ENCODE peak calls at places on chromosomes 7 and 10, in seven cellular contexts. L, R, M, C, Y, N and I are unnamed samples. For H3K27me3, the result is how much of the 10 kb centered on the place peaks cover.

GRCh38 chr7:30074422-30075030 is 46.3 kb downstream of the PLEKHA8 start:
- DNase-seq in L (peak), R (no peak), M (no peak), C (no peak), Y (peak), N (no peak), I (no peak)

GRCh38 chr10:64041185-64041988 is 520.2 kb downstream of the REEP3 start:
- DNase-seq in L (peak), R (peak), M (peak), C (peak), Y (peak), N (peak), I (peak)

GRCh38 chr7:131600578-131600977 is 44.1 kb upstream of the PODXL start:
- DNase-seq in L (no peak), R (no peak), M (no peak), C (no peak), Y (peak), N (no peak), I (no peak)

GRCh38 chr10:79293841-79294705 is 53.2 kb upstream of the PPIF start:
- DNase-seq in L (no peak), R (peak), M (no peak), C (no peak), Y (peak), N (no peak), I (peak)

GRCh38 chr7:387132-388022 is 97.4 kb downstream of the FOXL3 start:
- DNase-seq in L (no peak), R (peak), M (no peak), C (peak), Y (no peak), N (no peak), I (peak)

GRCh38 chr10:70603439-70603778 is 868 bp upstream of the PRF1 start:
- DNase-seq in L (no peak), R (no peak), M (no peak), C (no peak), Y (no peak), N (no peak), I (no peak)

GRCh38 chr10:24503627-24504320 is 219.9 kb downstream of the ARHGAP21 start:
- DNase-seq in L (peak), R (no peak), M (no peak), C (peak), Y (peak), N (no peak), I (no peak)

GRCh38 chr7:141415999-141416398 is 135.2 kb upstream of the AGK start:
- DNase-seq in L (no peak), R (no peak), M (no peak), C (no peak), Y (no peak), N (no peak), I (no peak)

GRCh38 chr7:95772298-95772770 is at the start of gene DYNC1I1:
- DNase-seq in L (peak), R (peak), M (no peak), C (peak), Y (peak), N (no peak), I (peak)

GRCh38 chr10:132112611-132113010 is 46.9 kb downstream of the JAKMIP3 start:
- DNase-seq in L (no peak), R (no peak), M (no peak), C (peak), Y (no peak), N (no peak), I (no peak)

GRCh38 chr7:22885824-22886255 is 63.2 kb upstream of the TOMM7 start:
- DNase-seq in L (no peak), R (no peak), M (peak), C (no peak), Y (peak), N (no peak), I (no peak)

GRCh38 chr10:73813333-73813732 is 1.9 kb upstream of the NDST2 start:
- DNase-seq in L (no peak), R (no peak), M (no peak), C (no peak), Y (no peak), N (no peak), I (no peak)

GRCh38 chr7:119219663-119220062 is 995.2 kb downstream of the ANKRD7 start:
- DNase-seq in L (no peak), R (no peak), M (no peak), C (no peak), Y (no peak), N (no peak), I (no peak)

GRCh38 chr7:100689230-100690135 is 4.6 kb downstream of the GIGYF1 start:
- DNase-seq in L (no peak), R (no peak), M (no peak), C (no peak), Y (no peak), N (no peak), I (no peak)

GRCh38 chr7:901388-902154 is 25.2 kb downstream of the GET4 start:
- DNase-seq in L (peak), R (peak), M (no peak), C (peak), Y (peak), N (no peak), I (peak)

GRCh38 chr10:28470873-28471704 is 61.8 kb upstream of the WAC start:
- DNase-seq in L (no peak), R (no peak), M (no peak), C (no peak), Y (no peak), N (no peak), I (no peak)

GRCh38 chr7:73885433-73885974 is 24.5 kb downstream of the TMEM270 start:
- DNase-seq in L (no peak), R (no peak), M (no peak), C (no peak), Y (no peak), N (no peak), I (no peak)

GRCh38 chr10:77240042-77240619 is 397.5 kb downstream of the KCNMA1 start:
- DNase-seq in L (no peak), R (no peak), M (no peak), C (no peak), Y (peak), N (no peak), I (no peak)

GRCh38 chr7:158395349-158395748 is 192.3 kb downstream of the PTPRN2 start:
- DNase-seq in L (no peak), R (no peak), M (no peak), C (no peak), Y (no peak), N (no peak), I (no peak)

GRCh38 chr10:62724465-62724864 is 80.1 kb upstream of the ADO start:
- DNase-seq in L (no peak), R (no peak), M (no peak), C (no peak), Y (no peak), N (no peak), I (no peak)

GRCh38 chr7:100407285-100408180 is 21.0 kb downstream of the ZCWPW1 start:
- DNase-seq in L (peak), R (peak), M (peak), C (no peak), Y (peak), N (no peak), I (no peak)

GRCh38 chr7:70027864-70028263 is 429.6 kb downstream of the AUTS2 start:
- DNase-seq in L (no peak), R (no peak), M (no peak), C (no peak), Y (no peak), N (no peak), I (no peak)

GRCh38 chr10:58773942-58774341 is 261.3 kb downstream of the BICC1 start:
- DNase-seq in L (no peak), R (no peak), M (no peak), C (no peak), Y (no peak), N (no peak), I (no peak)

GRCh38 chr7:82325416-82325815 is 118.2 kb downstream of the CACNA2D1 start:
- DNase-seq in L (no peak), R (no peak), M (no peak), C (no peak), Y (peak), N (no peak), I (no peak)

GRCh38 chr7:130420943-130421578 is 19.8 kb downstream of the CEP41 start:
- DNase-seq in L (no peak), R (no peak), M (no peak), C (no peak), Y (peak), N (no peak), I (no peak)

GRCh38 chr10:3946234-3947229 is 161.5 kb upstream of the KLF6 start:
- DNase-seq in L (peak), R (no peak), M (no peak), C (no peak), Y (no peak), N (no peak), I (no peak)

GRCh38 chr10:99656199-99657064 is 2.9 kb upstream of the ENTPD7 start:
- DNase-seq in L (no peak), R (no peak), M (no peak), C (no peak), Y (no peak), N (no peak), I (no peak)

GRCh38 chr10:70500812-70501301 is 22.3 kb downstream of the PALD1 start:
- DNase-seq in L (peak), R (no peak), M (no peak), C (no peak), Y (no peak), N (no peak), I (peak)

GRCh38 chr10:116665541-116666125 is 44.9 kb downstream of the PNLIPRP2 start:
- DNase-seq in L (no peak), R (peak), M (no peak), C (no peak), Y (peak), N (no peak), I (no peak)

GRCh38 chr10:31404640-31405039 is 85.6 kb downstream of the ZEB1 start:
- DNase-seq in L (no peak), R (no peak), M (no peak), C (no peak), Y (peak), N (no peak), I (peak)

GRCh38 chr7:1027285-1028043 is 16.9 kb upstream of the GPR146 start:
- DNase-seq in L (peak), R (no peak), M (no peak), C (no peak), Y (peak), N (no peak), I (no peak)

GRCh38 chr7:30800785-30801252 is 29.6 kb downstream of the MINDY4 start:
- DNase-seq in L (peak), R (peak), M (peak), C (peak), Y (peak), N (no peak), I (peak)

GRCh38 chr10:72480861-72481260 is 126.1 kb upstream of the DNAJB12 start:
- DNase-seq in L (no peak), R (no peak), M (no peak), C (no peak), Y (no peak), N (no peak), I (no peak)

GRCh38 chr7:117707080-117707479 is 166.2 kb downstream of the CTTNBP2 start:
- DNase-seq in L (no peak), R (no peak), M (no peak), C (no peak), Y (no peak), N (no peak), I (no peak)

GRCh38 chr10:54402576-54402975 is 398.5 kb downstream of the PCDH15 start:
- DNase-seq in L (peak), R (no peak), M (no peak), C (no peak), Y (peak), N (no peak), I (no peak)

GRCh38 chr10:95287281-95287680 is 3.5 kb downstream of the PDLIM1 start:
- DNase-seq in L (no peak), R (no peak), M (no peak), C (no peak), Y (no peak), N (no peak), I (no peak)

GRCh38 chr10:95284807-95285206 is 6.0 kb downstream of the PDLIM1 start:
- DNase-seq in L (no peak), R (no peak), M (no peak), C (no peak), Y (no peak), N (no peak), I (no peak)

GRCh38 chr10:95286707-95287106 is 4.1 kb downstream of the PDLIM1 start:
- DNase-seq in L (no peak), R (no peak), M (no peak), C (no peak), Y (no peak), N (no peak), I (no peak)

GRCh38 chr10:95288273-95288672 is 2.5 kb downstream of the PDLIM1 start:
- DNase-seq in L (no peak), R (no peak), M (no peak), C (no peak), Y (no peak), N (no peak), I (no peak)

DNA sequence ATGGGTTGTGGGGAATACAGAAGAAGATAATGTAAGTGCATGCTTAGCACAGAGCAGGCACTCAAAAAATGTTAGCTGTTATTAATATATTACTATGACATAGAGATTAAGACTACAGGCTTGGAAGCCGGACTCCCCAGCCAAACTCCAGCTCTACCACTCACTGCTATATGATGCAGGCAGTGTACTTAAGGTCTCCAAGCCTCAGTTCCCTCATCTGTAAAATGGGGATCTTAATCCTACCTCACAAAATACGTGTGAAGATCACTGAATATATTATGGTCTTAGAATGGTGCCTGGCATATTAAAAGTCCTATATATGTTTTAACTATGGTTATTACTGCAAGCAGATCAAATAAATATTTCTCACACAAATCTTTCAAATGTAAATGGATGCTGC is 5.2 kb downstream of the PDLIM1 start:
- DNase-seq in L (no peak), R (no peak), M (no peak), C (no peak), Y (no peak), N (no peak), I (no peak)
- H3K27ac ChIP-seq in L (no peak), R (peak), M (no peak), C (no peak), Y (no peak), N (peak), I (peak)

GRCh38 chr7:46508541-46508940 is 587.5 kb upstream of the IGFBP3 start:
- DNase-seq in L (no peak), R (no peak), M (no peak), C (no peak), Y (no peak), N (no peak), I (no peak)

GRCh38 chr7:46512901-46513431 is 591.9 kb upstream of the IGFBP3 start:
- DNase-seq in L (no peak), R (no peak), M (no peak), C (no peak), Y (peak), N (no peak), I (no peak)

GRCh38 chr7:46511442-46512215 is 590.6 kb upstream of the IGFBP3 start:
- DNase-seq in L (no peak), R (no peak), M (no peak), C (no peak), Y (no peak), N (no peak), I (peak)

GRCh38 chr7:46507601-46508000 is 586.5 kb upstream of the IGFBP3 start:
- DNase-seq in L (no peak), R (no peak), M (no peak), C (no peak), Y (no peak), N (no peak), I (no peak)
- H3K27me3 ChIP-seq in L (under half), R (under half), M (under half), C (under half), Y (under half), N (under half), I (under half)

GRCh38 chr10:125155101-125155500 is 5.3 kb downstream of the CTBP2 start:
- DNase-seq in L (peak), R (no peak), M (no peak), C (no peak), Y (no peak), N (no peak), I (no peak)

GRCh38 chr10:125155669-125156068 is 4.7 kb downstream of the CTBP2 start:
- DNase-seq in L (no peak), R (no peak), M (no peak), C (no peak), Y (no peak), N (no peak), I (no peak)

GRCh38 chr10:125156196-125156595 is 4.2 kb downstream of the CTBP2 start:
- DNase-seq in L (no peak), R (peak), M (no peak), C (no peak), Y (no peak), N (no peak), I (no peak)

GRCh38 chr10:125157473-125157865 is 2.9 kb downstream of the CTBP2 start:
- DNase-seq in L (no peak), R (peak), M (no peak), C (peak), Y (no peak), N (no peak), I (no peak)

DNA sequence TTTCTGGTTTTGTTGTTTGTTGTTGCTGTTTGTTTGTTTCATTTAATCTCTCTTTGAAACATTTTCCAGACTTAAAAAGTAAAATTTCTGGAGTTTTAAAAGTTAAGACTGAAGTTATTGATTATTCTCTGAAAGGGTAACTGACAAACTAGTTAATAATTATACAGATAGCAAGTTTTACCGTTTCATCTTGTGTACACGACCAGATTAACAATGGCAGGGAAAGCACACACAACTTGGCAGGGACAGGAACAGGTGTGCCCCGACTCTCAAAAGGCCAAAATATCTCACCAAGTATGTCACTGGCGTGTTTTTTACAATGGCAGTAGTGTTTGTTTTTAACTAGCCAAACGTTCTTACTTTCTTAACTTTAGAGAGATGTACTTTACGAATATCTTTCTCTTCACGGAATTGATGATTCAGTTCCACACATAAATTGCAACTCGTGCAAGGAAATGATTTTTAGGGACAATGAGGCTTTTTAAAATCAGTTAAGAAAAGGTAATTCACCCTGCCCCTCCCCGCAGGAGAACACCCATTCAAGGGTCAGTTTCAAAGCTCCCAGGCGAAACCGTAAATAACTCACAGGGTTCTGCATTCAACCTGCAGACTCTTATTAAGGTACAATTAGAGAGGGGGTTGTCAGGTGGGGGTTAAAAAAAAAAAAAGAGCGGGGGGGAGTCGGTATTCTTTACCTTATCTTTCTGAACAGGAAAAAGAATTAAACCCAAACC is 3.5 kb downstream of the CTBP2 start:
- DNase-seq in L (no peak), R (no peak), M (no peak), C (peak), Y (no peak), N (no peak), I (no peak)
- H3K27ac ChIP-seq in L (no peak), R (peak), M (no peak), C (peak), Y (peak), N (peak), I (peak)

GRCh38 chr7:2509298-2509906 is 10.2 kb upstream of the LFNG start:
- DNase-seq in L (no peak), R (no peak), M (no peak), C (no peak), Y (no peak), N (no peak), I (no peak)

GRCh38 chr7:2505401-2505800 is 14.2 kb upstream of the LFNG start:
- DNase-seq in L (no peak), R (no peak), M (no peak), C (no peak), Y (no peak), N (no peak), I (no peak)

GRCh38 chr7:2507917-2508306 is 11.7 kb upstream of the LFNG start:
- DNase-seq in L (no peak), R (no peak), M (no peak), C (no peak), Y (no peak), N (no peak), I (no peak)

GRCh38 chr7:2508327-2509231 is 11.0 kb upstream of the LFNG start:
- DNase-seq in L (peak), R (peak), M (peak), C (no peak), Y (peak), N (no peak), I (peak)

GRCh38 chr7:2507208-2507916 is 12.2 kb upstream of the LFNG start:
- DNase-seq in L (no peak), R (no peak), M (no peak), C (no peak), Y (no peak), N (no peak), I (no peak)
- H3K27me3 ChIP-seq in L (under half), R (under half), M (under half), C (under half), Y (under half), N (under half), I (under half)

DNA sequence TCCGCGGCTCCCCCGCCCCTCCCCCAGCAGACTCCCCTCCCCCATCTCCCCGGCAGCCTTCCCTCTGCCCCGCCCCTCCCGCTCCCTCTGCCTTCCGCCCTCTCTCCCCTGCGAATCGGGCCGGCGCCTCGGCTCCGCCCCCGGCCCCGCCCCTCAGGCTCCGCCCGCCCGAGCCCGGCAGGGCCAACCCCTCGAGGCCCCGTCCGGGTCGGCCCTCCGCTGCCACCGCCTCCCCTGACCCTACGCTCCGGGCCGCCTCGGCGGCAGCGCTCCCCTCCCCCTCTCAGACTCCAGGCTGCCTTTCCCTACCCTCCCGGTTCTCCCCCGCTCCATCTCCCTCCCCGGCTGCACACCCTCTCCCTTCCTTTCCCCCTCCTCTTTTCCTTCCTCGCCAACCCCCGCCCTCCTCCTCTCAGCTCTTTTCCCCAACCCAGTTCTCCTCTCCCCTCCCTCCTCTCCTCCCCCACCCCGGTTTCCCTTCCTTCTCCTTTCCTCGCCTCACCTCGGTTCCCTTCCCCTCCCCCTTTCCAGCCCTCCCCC is 1.6 kb downstream of the ZNF467 start:
- DNase-seq in L (peak), R (peak), M (peak), C (peak), Y (peak), N (peak), I (peak)
- H3K27ac ChIP-seq in L (peak), R (peak), M (no peak), C (peak), Y (peak), N (peak), I (peak)

GRCh38 chr7:150753239-150753638 is 16.0 kb downstream of the GIMAP5 start:
- DNase-seq in L (no peak), R (peak), M (no peak), C (no peak), Y (no peak), N (no peak), I (no peak)

GRCh38 chr7:150754950-150755349 is 17.7 kb downstream of the GIMAP5 start:
- DNase-seq in L (no peak), R (no peak), M (no peak), C (no peak), Y (no peak), N (no peak), I (no peak)

GRCh38 chr7:150755473-150756099 is 18.4 kb downstream of the GIMAP5 start:
- DNase-seq in L (no peak), R (peak), M (peak), C (no peak), Y (no peak), N (no peak), I (peak)

GRCh38 chr7:150751702-150752101 is 14.5 kb downstream of the GIMAP5 start:
- DNase-seq in L (no peak), R (no peak), M (no peak), C (no peak), Y (no peak), N (no peak), I (no peak)

GRCh38 chr7:150753826-150754603 is 16.8 kb downstream of the GIMAP5 start:
- DNase-seq in L (peak), R (no peak), M (no peak), C (no peak), Y (no peak), N (no peak), I (no peak)
- H3K27me3 ChIP-seq in L (under half), R (under half), M (under half), C (under half), Y (under half), N (under half), I (under half)

GRCh38 chr7:76372984-76373833 is 14.4 kb upstream of the YWHAG start:
- DNase-seq in L (peak), R (no peak), M (no peak), C (no peak), Y (peak), N (no peak), I (no peak)
- H3K27ac ChIP-seq in L (no peak), R (no peak), M (no peak), C (no peak), Y (peak), N (peak), I (no peak)